ENCODE peak calls at places on chromosomes 5 and 9, in four cellular contexts. U is K562, H is A549, C is HepG2. Y is an unnamed sample.
A peak's percentile ranks its signal among the peaks of the same experiment; 100 is the strongest.

GRCh38 chr5:527646-528591 is 3.7 kb upstream of the SLC9A3 start:
- DNase-seq in H (no peak), U (no peak), C (no peak), Y (no peak)

GRCh38 chr5:83628360-83628759 is 92.3 kb downstream of the HAPLN1 start:
- DNase-seq in C (no peak), H (no peak), U (no peak), Y (no peak)

GRCh38 chr9:113187935-113188595 is 33.0 kb downstream of the FKBP15 start:
- DNase-seq in H (peak; percentile 26), U (no peak), C (peak; percentile 4), Y (no peak)

GRCh38 chr9:134778156-134778555 is 102.5 kb upstream of the FCN2 start:
- DNase-seq in H (no peak), U (no peak), C (no peak), Y (no peak)

GRCh38 chr5:124697482-124697881 is 49.0 kb downstream of the ZNF608 start:
- DNase-seq in H (no peak), C (no peak), U (no peak), Y (no peak)

GRCh38 chr5:65809817-65810531 is 88.0 kb downstream of the NLN start:
- DNase-seq in H (peak; percentile 6), C (no peak), U (peak; percentile 42), Y (no peak)

GRCh38 chr5:6359534-6359933 is 18.8 kb downstream of the MED10 start:
- DNase-seq in U (no peak), H (no peak), C (no peak), Y (no peak)

GRCh38 chr5:77145666-77146065 is 58.6 kb upstream of the ZBED3 start:
- DNase-seq in U (no peak), C (no peak), H (no peak), Y (no peak)

GRCh38 chr5:178203670-178204204 is 596 bp upstream of the HNRNPAB start:
- DNase-seq in C (no peak), U (peak; percentile 37), H (no peak), Y (no peak)

DNA sequence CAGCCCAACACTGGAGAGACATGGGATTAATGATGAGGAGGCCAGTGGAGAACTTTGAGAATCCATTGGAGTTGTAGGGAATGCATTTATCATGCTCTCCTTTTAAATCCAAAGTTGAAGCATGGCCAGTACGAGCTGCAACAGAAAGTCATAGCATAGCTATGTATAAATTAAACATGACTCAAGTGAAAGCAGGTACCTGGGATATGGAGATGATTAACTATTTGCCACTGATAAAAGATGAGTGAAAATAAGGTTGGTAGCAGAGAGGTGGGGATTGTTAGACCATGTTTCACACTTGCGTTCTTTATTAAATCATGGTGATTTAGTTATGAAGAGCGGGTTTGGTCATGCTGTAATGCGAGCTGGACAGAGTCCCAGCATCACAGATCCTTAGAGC is 189.6 kb downstream of the ARHGEF28 start:
- DNase-seq in U (no peak), C (no peak), H (no peak), Y (no peak)
- TF ChIP-seq RNF2 in U (no peak), C (no peak), H (no peak), Y (no peak)

GRCh38 chr5:170554566-170555267 is 50.9 kb downstream of the KCNIP1 start:
- DNase-seq in H (no peak), C (no peak), U (no peak), Y (no peak)
- TF ChIP-seq RNF2 in H (no peak), C (no peak), U (no peak), Y (no peak)

DNA sequence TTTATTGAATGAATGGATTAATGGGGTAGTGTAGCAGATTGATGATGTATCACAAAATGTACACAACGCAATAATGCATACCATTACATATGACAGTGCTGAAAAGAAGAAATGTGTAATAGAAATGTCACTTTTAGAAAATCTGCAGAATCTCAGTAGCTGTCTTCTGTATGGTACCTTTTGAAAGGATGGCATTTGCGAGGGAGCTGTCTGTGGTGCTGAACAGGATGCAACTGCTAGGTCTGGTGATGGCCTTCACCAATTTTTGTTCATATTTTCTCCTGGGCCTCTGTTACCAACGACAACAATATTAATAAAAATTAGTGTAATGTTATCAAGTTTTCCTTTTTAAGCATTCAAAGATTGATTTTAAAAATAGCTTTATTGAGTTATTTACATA is 36.2 kb upstream of the OTULIN start:
- DNase-seq in C (peak; percentile 50), H (peak; percentile 53), U (peak; percentile 61), Y (no peak)
- TF ChIP-seq RNF2 in C (no peak), H (no peak), U (no peak), Y (no peak)

GRCh38 chr5:58813855-58814254 is 231.0 kb downstream of the RAB3C start:
- DNase-seq in C (no peak), U (no peak), H (no peak), Y (no peak)

GRCh38 chr5:58818515-58818914 is 235.6 kb downstream of the RAB3C start:
- DNase-seq in U (no peak), C (no peak), H (no peak), Y (no peak)

DNA sequence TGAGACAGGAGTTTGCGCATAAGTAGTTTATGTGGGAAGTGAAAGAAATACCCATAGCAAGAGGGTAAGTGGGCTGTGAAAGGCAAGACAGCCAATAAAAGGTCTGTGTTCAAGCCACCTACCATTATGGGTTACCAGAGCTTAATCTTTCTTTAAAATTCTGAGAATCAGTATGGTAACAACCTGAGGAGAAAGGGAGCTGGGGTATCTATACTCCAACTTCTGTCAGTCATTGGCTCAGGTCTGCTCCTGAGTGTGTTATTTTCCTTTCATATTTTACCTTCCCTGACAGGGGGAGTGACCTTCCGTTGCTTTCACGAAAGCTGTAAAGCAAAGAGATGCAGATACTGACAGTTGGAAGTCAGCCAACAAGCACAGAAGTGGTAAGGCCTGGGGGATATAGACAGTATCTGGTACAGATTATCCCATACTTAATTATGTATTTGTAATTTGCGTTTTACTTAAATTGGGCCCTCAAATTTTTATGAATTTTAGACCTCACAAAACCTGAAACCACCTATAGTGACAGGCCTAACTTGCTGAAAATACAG is 233.4 kb downstream of the RAB3C start:
- DNase-seq in C (no peak), U (no peak), H (no peak), Y (no peak)
- TF ChIP-seq RNF2 in C (no peak), U (no peak), H (no peak), Y (no peak)

DNA sequence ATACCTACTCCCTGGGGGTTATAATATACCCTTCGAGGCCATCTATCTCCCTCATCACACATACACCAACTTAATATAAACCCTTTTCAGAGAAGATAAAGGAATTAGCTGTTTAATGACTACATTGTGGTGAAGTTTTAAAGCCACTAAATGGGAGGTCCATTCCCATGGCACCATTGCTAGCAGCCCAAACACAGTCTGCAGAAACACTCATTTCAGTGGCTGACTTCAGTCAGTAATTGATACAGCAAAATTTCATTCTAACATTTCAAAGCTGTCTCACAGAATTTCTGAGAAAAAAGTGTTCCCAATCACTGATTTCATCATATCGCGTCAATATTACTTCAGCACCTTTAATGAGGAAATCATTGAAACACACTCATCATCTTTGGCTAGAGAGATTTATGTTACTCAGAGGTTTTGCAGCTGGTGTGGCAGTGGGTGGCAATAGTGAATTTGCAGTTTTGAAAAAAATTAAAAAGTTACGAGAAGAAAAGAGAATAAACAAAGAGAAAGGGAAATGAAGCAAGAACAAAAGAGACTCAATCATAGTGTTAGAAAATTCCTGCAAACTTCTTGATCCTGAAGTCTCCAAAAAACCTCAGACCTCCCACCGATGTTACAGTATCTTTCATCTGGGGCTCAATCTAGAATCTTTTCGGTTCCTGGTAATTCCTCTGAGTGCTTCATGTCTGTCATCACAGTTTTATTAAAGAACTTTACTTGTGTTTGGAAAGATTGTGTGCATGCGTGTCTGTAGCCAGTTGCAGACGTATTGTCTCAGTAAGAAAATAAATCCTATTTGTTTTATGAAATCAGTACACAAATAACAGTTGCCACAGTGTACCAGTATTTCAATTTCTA is 105.0 kb downstream of the ERCC6L2 start:
- DNase-seq in H (no peak), U (no peak), C (no peak), Y (no peak)
- TF ChIP-seq RNF2 in H (no peak), U (no peak), C (no peak), Y (no peak)

GRCh38 chr5:68192679-68193060 is 22.9 kb upstream of the PIK3R1 start:
- DNase-seq in H (no peak), U (no peak), C (no peak), Y (no peak)

GRCh38 chr5:68182534-68182933 is 33.0 kb upstream of the PIK3R1 start:
- DNase-seq in C (no peak), H (no peak), U (no peak), Y (no peak)

GRCh38 chr5:68189171-68189570 is 26.4 kb upstream of the PIK3R1 start:
- DNase-seq in H (no peak), U (no peak), C (no peak), Y (no peak)

GRCh38 chr5:68189613-68190012 is 25.9 kb upstream of the PIK3R1 start:
- DNase-seq in C (no peak), H (no peak), U (no peak), Y (no peak)

DNA sequence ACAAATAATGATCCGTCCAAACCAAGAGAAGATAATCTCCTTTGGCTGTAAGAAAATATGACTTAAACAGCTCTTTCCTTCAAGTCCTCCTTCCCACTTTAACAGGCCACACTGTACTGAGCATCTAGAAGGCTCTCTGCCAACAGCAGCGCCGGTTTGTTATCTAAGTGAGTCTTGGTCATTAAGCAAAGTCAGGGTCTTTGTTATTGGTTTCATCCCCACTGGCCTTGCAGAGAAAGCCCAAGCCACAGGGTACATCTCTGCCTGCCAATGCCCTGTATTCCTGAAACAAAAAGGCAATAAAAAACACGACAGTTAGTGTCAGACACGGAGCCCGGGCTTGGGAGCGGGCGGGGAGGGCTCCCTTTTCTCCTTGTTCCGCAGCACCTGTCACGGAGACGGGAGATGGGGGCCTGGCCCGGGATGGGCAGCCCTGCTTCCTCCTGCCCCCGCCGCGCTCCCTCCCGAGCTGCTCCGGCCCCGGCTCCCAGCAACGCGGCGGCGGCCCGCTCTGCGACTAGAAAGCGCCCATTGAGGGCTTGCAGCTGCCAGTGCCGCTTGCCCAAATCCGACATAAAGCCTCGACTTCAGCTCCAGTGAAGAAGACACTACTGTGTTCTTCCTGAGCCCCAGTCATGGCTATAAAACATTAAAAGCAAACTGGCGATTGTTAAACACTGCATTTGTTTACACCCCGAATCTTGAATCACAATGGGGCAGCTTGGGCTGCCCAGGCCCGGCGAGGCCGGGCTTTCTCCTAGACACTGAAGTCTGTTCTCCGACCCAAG is 28.1 kb upstream of the PIK3R1 start:
- DNase-seq in U (no peak), H (no peak), C (no peak), Y (peak; percentile 36)
- TF ChIP-seq RNF2 in U (no peak), H (no peak), C (no peak), Y (no peak)

DNA sequence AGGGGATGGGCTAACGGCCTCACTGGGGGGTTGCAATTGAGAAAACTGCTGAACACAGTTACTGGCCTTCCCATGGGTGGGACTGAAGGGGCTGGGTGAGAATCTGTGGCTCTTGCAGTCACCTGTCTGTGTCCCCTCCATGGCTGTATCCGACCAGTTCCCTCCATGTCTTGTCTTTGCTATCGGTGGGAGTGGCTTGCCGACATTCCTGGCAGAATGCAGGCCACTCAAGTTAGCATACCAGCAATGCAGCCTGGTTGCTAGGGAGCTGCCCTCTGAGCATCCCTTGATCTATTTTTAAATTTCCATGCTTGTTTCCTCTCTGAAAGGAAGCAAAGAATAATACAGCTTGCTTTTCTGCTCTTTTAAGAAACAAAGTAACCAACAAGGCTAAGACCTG is 1509.7 kb upstream of the WWC1 start:
- DNase-seq in H (no peak), U (no peak), C (no peak), Y (peak; percentile 59)
- TF ChIP-seq RNF2 in H (no peak), U (no peak), C (no peak), Y (no peak)

DNA sequence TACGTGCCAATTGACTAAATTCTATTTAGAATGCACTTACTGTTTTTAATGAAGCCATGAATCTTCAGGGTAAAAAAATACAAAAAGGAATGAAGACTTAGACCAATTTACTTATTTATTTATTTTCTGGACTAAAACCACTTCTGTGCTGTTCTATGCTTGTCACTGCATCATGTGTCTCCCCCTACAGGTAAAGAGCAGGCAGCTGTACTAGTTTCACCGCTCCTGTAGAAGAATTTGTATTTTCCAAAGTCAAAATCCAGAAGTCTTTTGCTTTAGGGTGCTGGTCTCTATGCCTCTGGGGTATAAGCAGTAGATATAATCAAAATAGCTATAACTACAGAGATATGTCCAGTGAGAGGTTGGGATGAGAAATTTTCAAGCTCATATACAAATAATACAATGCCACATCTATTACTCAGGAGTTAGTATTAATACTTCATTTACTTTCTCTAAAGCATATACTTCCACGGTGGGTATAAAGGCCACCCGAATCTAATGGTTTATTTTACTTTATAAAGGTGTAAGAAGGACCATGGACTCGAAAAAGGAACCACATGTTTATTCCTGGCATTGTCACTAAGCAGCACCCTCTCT is 591.5 kb downstream of the RAB3C start:
- DNase-seq in C (peak; percentile 63), H (peak; percentile 88), U (peak; percentile 44), Y (no peak)
- TF ChIP-seq RNF2 in C (no peak), H (no peak), U (no peak), Y (no peak)

Y was measured in H1.